ENCODE peak calls at places on chromosomes 6 and 20, in four cellular contexts. N is tibial artery, F is stomach, U is mucosa of descending colon. Q is an unnamed sample.
A peak's percentile ranks its signal among the peaks of the same experiment; 100 is the strongest.

GRCh38 chr6:79810153-79810806 is 137.1 kb downstream of the ELOVL4 start:
- DNase-seq in N (no peak), F (no peak), U (no peak), Q (no peak)

GRCh38 chr20:33229843-33230242 is 6.0 kb upstream of the BPIFA1 start:
- DNase-seq in N (no peak), F (no peak), U (no peak), Q (no peak)

GRCh38 chr6:111486921-111487320 is 3.9 kb upstream of the REV3L start:
- DNase-seq in N (no peak), F (no peak), U (no peak), Q (no peak)

GRCh38 chr6:112027942-112028674 is 25.8 kb upstream of the CCN6 start:
- DNase-seq in N (no peak), F (no peak), U (no peak), Q (no peak)

GRCh38 chr6:49570474-49571079 is 20.1 kb downstream of the C6orf141 start:
- DNase-seq in N (no peak), F (no peak), U (no peak), Q (no peak)

GRCh38 chr20:17644451-17644850 is 37.6 kb downstream of the RRBP1 start:
- DNase-seq in N (no peak), F (peak; percentile 64), U (peak; percentile 37), Q (no peak)

GRCh38 chr6:35919085-35919826 is 1.6 kb downstream of the SRPK1 start:
- DNase-seq in N (no peak), F (no peak), U (no peak), Q (no peak)

GRCh38 chr6:29916741-29917140 is 25.6 kb upstream of the HLA-A start:
- DNase-seq in N (no peak), F (no peak), U (no peak), Q (no peak)

GRCh38 chr6:41682497-41682961 is 44.3 kb downstream of the MDFI start:
- DNase-seq in N (peak; percentile 65), F (peak; percentile 59), U (peak; percentile 32), Q (no peak)
- TF ChIP-seq CTCF in N (no peak), F (no peak), U (no peak), Q (no peak)

DNA sequence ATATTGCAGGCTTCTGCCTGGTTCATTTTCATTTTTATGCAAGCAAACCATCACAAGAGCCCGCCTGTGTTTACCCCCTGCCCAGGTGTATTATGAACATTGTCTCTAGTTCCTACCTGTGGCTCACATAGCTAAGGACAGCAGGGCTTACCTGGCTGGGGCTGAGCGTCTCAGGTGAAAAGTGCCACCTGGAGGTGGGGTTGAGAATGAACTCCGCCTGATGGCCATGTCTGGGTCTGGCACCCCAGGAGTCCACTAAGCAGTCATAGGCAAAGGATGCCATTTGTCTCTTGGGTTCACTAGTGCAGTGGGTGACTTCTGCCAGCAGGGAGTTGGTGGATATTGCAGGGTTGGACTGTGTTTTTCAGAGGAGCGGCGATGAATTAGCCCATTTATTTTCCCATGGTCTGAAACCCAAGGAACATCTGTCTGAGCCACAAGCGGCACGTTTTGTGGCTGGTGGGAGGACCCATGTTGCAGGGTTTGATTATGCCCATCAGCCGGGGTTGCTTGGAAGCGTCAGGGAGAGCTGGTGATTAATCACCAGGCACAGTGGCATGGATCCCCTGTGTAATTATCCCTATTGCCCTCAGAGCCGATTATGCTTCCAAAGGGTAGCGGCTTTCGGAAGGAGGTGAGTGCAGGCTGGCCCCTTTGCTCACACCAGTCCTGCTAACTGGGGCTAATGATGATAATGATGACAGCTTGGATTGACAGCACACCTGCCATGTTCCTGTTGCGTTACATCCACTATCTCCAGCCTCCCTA is 92.2 kb downstream of the CDH26 start:
- DNase-seq in N (no peak), F (peak; percentile 59), U (peak; percentile 55), Q (no peak)
- H3K4me1 ChIP-seq in N (no peaks in the 10 kb centered on the region), F (no peaks in the 10 kb centered on the region), U (no peaks in the 10 kb centered on the region), Q (no peaks in the 10 kb centered on the region)

DNA sequence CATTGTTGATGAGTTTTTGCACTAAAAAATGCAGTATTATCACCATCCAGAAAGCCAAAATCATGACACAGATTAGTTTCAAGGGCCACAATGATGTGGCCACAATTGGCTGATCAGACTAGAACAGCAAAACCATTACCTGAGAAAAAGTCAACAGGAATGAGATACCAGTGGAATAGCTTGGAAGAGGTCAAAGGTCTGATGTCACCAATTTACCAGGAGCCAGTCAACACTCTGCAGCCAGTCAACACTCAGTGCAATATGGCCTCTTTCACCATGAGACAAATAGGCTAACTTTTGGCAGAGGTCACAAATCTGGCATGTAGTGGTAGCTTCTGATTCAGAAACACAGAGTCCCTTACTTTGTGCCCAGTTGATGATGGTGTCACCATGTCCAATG is 7.5 kb upstream of the ASIP start:
- DNase-seq in N (no peak), F (no peak), U (no peak), Q (no peak)
- H3K9me3 ChIP-seq in N (peaks cover 12% of the 10 kb centered on the region), F (peaks cover 19% of the 10 kb centered on the region), U (peaks cover 5% of the 10 kb centered on the region), Q (peaks cover 8% of the 10 kb centered on the region)

DNA sequence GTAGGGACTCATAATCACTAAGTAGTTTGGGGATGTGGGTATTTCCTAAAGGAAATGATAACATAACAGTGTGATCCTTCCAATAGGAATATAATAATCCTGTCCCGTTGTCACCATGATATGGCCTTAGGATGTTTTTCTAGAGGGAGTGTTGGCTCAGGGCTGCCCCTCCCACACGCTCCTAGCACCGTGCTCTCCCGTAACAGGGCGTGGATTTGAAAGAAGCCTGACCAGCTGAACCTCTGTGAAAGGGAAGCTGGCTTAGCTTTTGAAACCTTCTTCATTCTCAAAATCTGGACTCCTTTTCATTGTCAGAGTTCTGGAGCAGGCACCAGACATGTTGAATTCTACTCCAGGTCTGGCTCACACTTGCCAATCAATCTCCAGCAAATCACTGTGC is 103.4 kb upstream of the SASH1 start:
- DNase-seq in N (no peak), F (peak; percentile 47), U (peak; percentile 30), Q (no peak)
- TF ChIP-seq CTCF in N (no peak), F (no peak), U (no peak), Q (no peak)

DNA sequence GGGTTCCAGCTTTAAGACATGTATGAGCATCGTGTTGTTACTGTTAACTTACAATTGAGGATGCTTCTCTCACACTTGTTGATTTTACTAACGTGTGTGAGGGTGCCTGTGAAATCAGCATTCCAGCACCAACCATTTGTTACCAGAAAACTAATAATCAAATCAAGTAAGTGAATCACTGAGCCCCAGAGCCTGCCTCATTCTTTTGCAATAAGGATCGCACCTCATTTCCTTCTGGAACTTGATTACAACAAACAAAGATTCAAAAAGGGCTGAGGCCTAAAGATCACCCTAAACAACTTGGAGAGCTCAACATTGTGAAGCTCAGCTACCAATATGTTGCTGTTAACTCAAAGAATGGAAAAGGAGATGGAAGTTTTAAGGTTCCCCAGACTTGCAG is 274.8 kb downstream of the TFAP2A start:
- DNase-seq in N (no peak), F (no peak), U (no peak), Q (no peak)
- H3K4me1 ChIP-seq in N (no peaks in the 10 kb centered on the region), F (no peaks in the 10 kb centered on the region), U (no peaks in the 10 kb centered on the region), Q (no peaks in the 10 kb centered on the region)

DNA sequence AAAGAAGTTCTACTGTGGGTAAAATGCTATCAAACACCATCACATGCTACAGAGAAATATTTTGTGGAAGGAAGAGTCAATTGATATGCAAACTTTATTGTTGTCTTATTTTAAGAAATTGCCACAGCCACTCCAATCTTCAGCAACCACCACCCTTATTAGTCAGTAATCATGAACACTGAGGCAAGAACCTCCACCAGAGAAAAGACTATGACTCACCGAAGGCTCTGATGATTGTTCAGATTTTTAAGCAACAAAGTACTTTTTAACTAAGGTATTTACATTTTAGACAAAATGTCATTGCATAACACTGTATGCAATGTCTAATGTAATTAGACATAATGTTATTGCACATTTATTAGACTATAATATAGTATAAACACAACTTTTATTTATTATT is 26.2 kb upstream of the MMP24 start:
- DNase-seq in N (no peak), F (no peak), U (no peak), Q (no peak)
- H3K9me3 ChIP-seq in N (peaks cover 11% of the 10 kb centered on the region), F (peaks cover 32% of the 10 kb centered on the region), U (peaks cover 16% of the 10 kb centered on the region), Q (peaks cover 12% of the 10 kb centered on the region)

DNA sequence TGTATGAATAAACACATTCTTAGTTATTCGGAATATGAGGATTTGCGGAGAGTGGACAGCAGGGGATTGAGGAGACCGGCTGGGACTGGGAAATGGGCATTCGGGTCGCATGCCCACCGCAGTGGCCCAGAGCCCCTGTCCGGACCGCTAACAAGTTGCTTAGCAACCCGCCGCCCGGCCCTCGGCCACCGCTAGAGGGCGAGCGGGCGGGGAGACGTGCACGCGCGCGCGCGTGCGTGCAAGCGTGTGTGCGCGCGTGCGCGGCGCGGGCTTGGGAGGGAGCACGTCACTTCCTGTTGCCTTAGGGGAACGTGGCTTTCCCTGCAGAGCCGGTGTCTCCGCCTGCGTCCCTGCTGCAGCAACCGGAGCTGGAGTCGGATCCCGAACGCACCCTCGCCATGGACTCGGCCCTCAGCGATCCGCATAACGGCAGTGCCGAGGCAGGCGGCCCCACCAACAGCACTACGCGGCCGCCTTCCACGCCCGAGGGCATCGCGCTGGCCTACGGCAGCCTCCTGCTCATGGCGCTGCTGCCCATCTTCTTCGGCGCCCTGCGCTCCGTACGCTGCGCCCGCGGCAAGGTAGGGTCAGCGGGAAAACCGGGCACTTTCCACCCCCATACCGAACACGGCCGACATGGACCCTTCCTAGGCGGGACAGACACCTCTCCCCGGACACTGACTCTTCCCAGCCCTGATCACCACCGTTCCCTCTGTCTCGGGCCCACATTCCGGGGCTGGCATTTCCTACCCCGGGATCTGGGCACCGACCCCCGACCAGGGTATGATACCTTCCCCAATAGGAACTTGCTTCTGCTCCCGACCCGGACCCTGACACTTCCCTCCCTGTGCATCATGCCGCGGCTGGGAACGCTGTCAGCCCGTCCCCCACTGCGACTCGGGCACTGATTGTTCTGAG is at the start of gene HM13:
- DNase-seq in N (peak; percentile 96), F (peak; percentile 94), U (peak; percentile 93), Q (peak; percentile 66)
- TF ChIP-seq CTCF in N (peak; percentile 98), F (no peak), U (peak; percentile 97), Q (peak; percentile 96)

DNA sequence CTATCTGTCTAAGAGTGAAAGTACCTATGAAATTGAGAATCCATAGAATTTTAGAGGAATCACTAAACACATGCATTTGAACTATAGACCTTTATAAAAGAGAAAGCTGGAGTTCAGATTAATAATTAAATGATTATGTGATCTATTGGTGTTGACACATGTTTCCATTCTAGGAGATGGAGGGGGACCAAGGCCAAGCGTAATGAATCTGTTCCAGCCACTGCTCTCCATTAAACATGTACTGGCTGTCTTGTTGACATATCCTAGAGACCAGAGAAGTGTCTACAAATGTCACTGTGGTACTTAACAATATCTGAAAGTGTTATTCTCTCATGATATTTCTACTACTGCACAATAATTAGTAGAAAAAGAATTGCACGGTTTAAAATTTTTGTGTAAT is 432.4 kb downstream of the BMP2 start:
- DNase-seq in N (no peak), F (no peak), U (no peak), Q (no peak)
- H3K4me1 ChIP-seq in N (no peaks in the 10 kb centered on the region), F (no peaks in the 10 kb centered on the region), U (no peaks in the 10 kb centered on the region), Q (no peaks in the 10 kb centered on the region)

DNA sequence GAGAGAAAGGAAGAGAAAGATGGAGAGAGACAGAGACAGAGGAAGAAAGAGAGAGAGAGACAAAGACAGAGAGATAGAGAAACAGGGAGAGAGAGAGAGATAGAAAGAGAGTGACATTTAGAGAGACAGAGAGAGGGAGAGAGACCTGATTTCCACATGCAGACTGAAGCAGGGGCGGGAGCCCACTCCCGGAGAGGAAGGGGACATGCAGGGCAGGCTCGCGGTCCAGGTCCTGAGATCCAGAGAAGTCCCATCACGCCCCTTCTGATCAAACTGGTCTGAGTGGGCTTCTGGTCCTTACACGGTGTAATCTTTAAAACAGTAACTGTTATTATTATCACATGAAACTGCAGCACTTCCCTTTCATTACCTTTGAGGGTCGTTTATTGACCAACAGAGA is 62.2 kb downstream of the PHACTR3 start:
- DNase-seq in N (no peak), F (no peak), U (no peak), Q (no peak)
- H3K9me3 ChIP-seq in N (no peaks in the 10 kb centered on the region), F (no peaks in the 10 kb centered on the region), U (no peaks in the 10 kb centered on the region), Q (no peaks in the 10 kb centered on the region)

GRCh38 chr6:137845460-137845859 is 21.6 kb upstream of the TNFAIP3 start:
- DNase-seq in N (no peak), F (no peak), U (no peak), Q (no peak)
- TF ChIP-seq CTCF in N (no peak), F (no peak), U (no peak), Q (no peak)

Q was measured in thoracic aorta.